ENCODE peak calls at places on chromosomes 7 and 10, in ten cellular contexts. R is GM23248, L is A549, G is psoas muscle, V is endothelial cell of umbilical vein, H is pancreas, W is brain microvascular endothelial cell, F is hepatocyte, P is thyroid gland, O is SK-N-SH. J is an unnamed sample.

GRCh38 chr7:149420006-149420405 is 40.9 kb downstream of the ZNF777 start:
- DNase-seq in W (no peak), F (no peak), P (no peak), V (no peak), H (no peak), O (no peak), G (no peak), R (no peak), L (no peak), J (no peak)

GRCh38 chr7:70887186-70887585 is 244.8 kb upstream of the GALNT17 start:
- DNase-seq in W (no peak), H (no peak), V (no peak), O (no peak), R (no peak), L (no peak), G (no peak), P (no peak), F (no peak), J (no peak)

GRCh38 chr7:11911900-11912299 is 79.9 kb upstream of the THSD7A start:
- DNase-seq in G (no peak), O (no peak), H (no peak), V (no peak), P (no peak), F (no peak), W (no peak), R (no peak), L (no peak), J (no peak)

GRCh38 chr7:1936531-1937251 is 266.6 kb downstream of the ELFN1 start:
- DNase-seq in P (no peak), W (no peak), H (peak), L (no peak), F (no peak), V (no peak), G (peak), R (no peak), O (no peak), J (no peak)

GRCh38 chr10:45375716-45376231 is 1.8 kb downstream of the ALOX5 start:
- DNase-seq in O (no peak), F (no peak), G (no peak), W (no peak), L (no peak), V (no peak), R (no peak), H (no peak), P (no peak), J (no peak)

GRCh38 chr7:5422324-5423271 is 1.0 kb downstream of the TNRC18 start:
- DNase-seq in G (peak), O (peak), L (no peak), W (no peak), F (peak), P (no peak), R (peak), H (no peak), V (peak), J (no peak)

GRCh38 chr7:131843862-131844261 is 287.4 kb upstream of the PODXL start:
- DNase-seq in W (peak), F (peak), P (no peak), H (no peak), O (peak), V (no peak), R (peak), G (no peak), L (peak), J (no peak)

GRCh38 chr7:43443380-43443779 is 139.5 kb upstream of the STK17A start:
- DNase-seq in L (no peak), V (no peak), W (no peak), O (no peak), P (no peak), R (no peak), F (no peak), G (no peak), H (no peak), J (no peak)

GRCh38 chr10:70255329-70256299 is 22.4 kb upstream of the PPA1 start:
- DNase-seq in O (no peak), L (no peak), F (no peak), H (peak), W (no peak), R (peak), P (no peak), V (peak), G (no peak), J (no peak)

GRCh38 chr10:86365346-86366032 is 1.1 kb downstream of the GRID1 start:
- DNase-seq in P (peak), O (no peak), V (no peak), R (no peak), W (no peak), H (no peak), F (no peak), L (no peak), G (peak), J (no peak)

GRCh38 chr10:38157270-38157685 is 63.1 kb downstream of the ZNF37A start:
- DNase-seq in G (no peak), O (no peak), V (no peak), P (no peak), L (no peak), F (no peak), R (no peak), W (no peak), H (no peak), J (no peak)

GRCh38 chr10:131810805-131811137 is 90.0 kb upstream of the PPP2R2D start:
- DNase-seq in L (no peak), V (no peak), G (peak), R (no peak), P (no peak), F (no peak), O (no peak), W (no peak), H (no peak), J (no peak)

GRCh38 chr7:93212881-93213280 is 13.4 kb downstream of the HEPACAM2 start:
- DNase-seq in O (no peak), P (no peak), W (no peak), G (no peak), R (no peak), F (no peak), H (no peak), L (no peak), V (no peak), J (no peak)

GRCh38 chr7:15397159-15397550 is 164.7 kb downstream of the AGMO start:
- DNase-seq in W (no peak), G (no peak), V (no peak), L (no peak), H (peak), R (no peak), F (no peak), O (no peak), P (no peak), J (no peak)

GRCh38 chr7:80014507-80014906 is 120.1 kb upstream of the GNAI1 start:
- DNase-seq in H (no peak), O (no peak), W (peak), L (no peak), R (peak), G (no peak), V (peak), F (peak), P (no peak), J (no peak)

GRCh38 chr10:70292016-70292415 is 8.2 kb upstream of the NPFFR1 start:
- DNase-seq in P (no peak), G (no peak), V (no peak), F (no peak), W (no peak), H (no peak), R (peak), O (no peak), L (no peak), J (no peak)

GRCh38 chr10:48377751-48378585 is 71.5 kb downstream of the MAPK8 start:
- DNase-seq in F (no peak), O (no peak), W (no peak), V (no peak), L (no peak), H (no peak), G (no peak), P (no peak), R (peak), J (no peak)

GRCh38 chr7:41889040-41889439 is 186.2 kb upstream of the INHBA start:
- DNase-seq in F (no peak), V (no peak), L (no peak), H (no peak), R (no peak), P (no peak), G (no peak), W (no peak), O (no peak), J (no peak)

GRCh38 chr7:39921505-39922250 is 28.4 kb upstream of the CDK13 start:
- DNase-seq in G (no peak), L (no peak), H (no peak), O (no peak), R (peak), W (no peak), F (peak), P (no peak), V (no peak), J (no peak)
- H3K27ac ChIP-seq in G (peak), L (no peak), H (no peak), O (no peak), R (no peak), W (no peak), F (no peak), P (no peak), V (no peak), J (no peak)

DNA sequence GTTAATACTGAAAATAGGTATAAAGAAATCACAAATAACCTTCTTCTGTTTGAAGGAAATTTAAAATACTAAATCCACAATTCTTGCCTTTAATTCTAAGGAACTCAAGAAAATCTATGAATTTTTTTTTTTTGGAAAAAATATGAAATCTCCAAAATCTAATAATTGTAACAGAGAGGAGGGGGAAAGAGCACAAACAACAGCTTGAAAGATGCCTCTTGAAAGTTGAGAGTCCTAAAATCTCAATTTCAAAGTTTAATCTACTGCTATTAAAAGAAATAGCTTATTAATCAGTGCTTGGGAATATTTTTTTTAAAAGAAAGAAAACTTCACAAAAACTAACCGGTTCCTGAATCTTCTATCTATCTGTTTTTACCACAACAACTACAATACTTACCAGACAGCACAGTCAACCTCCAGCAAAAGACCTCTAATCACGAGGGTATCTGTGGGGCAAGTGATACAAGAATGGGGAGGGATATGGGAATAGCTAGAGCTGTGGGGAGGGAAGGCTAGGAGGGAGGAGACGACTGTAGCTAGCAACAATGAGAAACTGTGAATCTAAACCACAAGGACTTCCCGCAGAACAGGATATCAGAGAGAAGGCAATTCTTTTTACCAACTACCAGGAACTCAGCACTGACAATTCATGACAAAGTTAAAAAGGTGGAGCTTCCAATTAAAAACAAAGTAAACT is at the start of gene USP54:
- DNase-seq in P (no peak), L (peak), H (no peak), O (no peak), R (peak), F (peak), G (no peak), W (peak), V (peak), J (no peak)
- H3K4me3 ChIP-seq in P (no peak), L (peak), H (no peak), O (no peak), R (peak), F (peak), G (peak), W (no peak), V (no peak), J (peak)

GRCh38 chr7:74479961-74480829 is 26.5 kb downstream of the GTF2IRD1 start:
- DNase-seq in G (peak), O (peak), F (peak), R (peak), L (no peak), W (peak), V (peak), H (peak), P (peak), J (no peak)

GRCh38 chr7:74482629-74483401 is 29.1 kb downstream of the GTF2IRD1 start:
- DNase-seq in O (no peak), F (peak), V (no peak), P (peak), G (peak), W (peak), R (peak), L (peak), H (no peak), J (no peak)

GRCh38 chr7:74480861-74481417 is 27.2 kb downstream of the GTF2IRD1 start:
- DNase-seq in P (peak), R (peak), L (peak), V (peak), F (peak), H (no peak), W (peak), O (no peak), G (peak), J (no peak)

GRCh38 chr7:74483402-74484336 is 30.0 kb downstream of the GTF2IRD1 start:
- DNase-seq in P (peak), G (no peak), H (no peak), L (peak), F (peak), V (no peak), W (peak), R (peak), O (no peak), J (no peak)

DNA sequence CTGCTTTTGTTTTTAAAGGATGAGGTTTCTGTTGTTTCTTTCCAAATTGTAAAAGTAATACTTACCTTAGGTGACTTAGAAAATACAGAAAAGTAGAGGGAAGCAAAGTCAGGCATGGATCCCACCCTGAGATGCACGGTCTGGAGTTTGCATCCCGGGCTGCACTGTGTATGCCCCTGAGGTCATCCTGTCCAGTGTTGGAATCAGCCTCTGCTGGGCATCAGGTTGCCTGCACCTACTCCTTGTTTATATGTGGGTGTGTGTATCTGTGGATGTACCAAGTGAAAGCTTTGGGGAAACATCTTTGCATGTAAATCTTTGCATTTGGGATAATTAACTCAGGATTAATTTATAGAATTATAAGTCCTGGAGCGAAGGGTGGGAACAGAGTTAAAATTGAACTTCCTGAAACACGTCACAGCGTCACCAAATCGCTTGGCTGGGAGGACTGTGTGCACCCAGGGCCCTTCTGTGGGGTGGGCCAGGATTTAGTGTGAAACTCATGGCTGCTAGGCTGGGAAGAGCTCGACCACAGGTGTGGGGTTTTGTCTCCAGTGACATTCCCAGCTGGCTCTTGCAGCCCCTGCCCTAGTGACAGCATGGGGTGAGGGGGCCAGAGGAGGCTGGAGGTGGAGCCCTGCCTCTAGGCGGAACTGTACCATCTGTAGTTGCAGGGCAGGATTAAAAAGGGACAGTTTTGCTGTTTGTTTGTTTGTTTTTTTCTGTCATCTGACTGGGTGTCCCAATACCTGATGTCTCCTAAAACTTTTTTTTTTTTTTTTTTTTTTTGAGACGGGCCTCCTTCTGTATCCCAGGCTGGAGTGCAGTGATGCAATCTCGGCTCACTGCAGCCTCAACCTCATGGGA is 28.0 kb downstream of the GTF2IRD1 start:
- DNase-seq in W (peak), G (no peak), P (no peak), F (no peak), L (peak), V (peak), R (peak), H (no peak), O (peak), J (no peak)
- H3K27ac ChIP-seq in W (peak), G (peak), P (peak), F (peak), L (peak), V (peak), R (peak), H (peak), O (peak), J (no peak)

GRCh38 chr10:26374426-26374825 is 63.7 kb upstream of the APBB1IP start:
- DNase-seq in V (no peak), H (no peak), G (no peak), P (no peak), F (no peak), R (no peak), O (no peak), W (no peak), L (no peak), J (no peak)

GRCh38 chr10:26367771-26368170 is 70.4 kb upstream of the APBB1IP start:
- DNase-seq in P (peak), V (no peak), W (peak), G (no peak), H (no peak), O (no peak), R (peak), F (peak), L (peak), J (no peak)

GRCh38 chr10:26368463-26368862 is 69.7 kb upstream of the APBB1IP start:
- DNase-seq in O (no peak), W (no peak), P (no peak), V (no peak), H (no peak), F (no peak), L (no peak), R (no peak), G (no peak), J (no peak)

GRCh38 chr10:26372513-26373354 is 65.4 kb upstream of the APBB1IP start:
- DNase-seq in R (no peak), G (no peak), P (no peak), V (no peak), O (no peak), F (no peak), L (no peak), W (no peak), H (no peak), J (no peak)
- H3K4me3 ChIP-seq in R (no peak), G (no peak), P (no peak), V (no peak), O (no peak), F (no peak), L (no peak), W (no peak), H (no peak), J (no peak)

GRCh38 chr7:50706469-50706937 is 76.2 kb downstream of the GRB10 start:
- DNase-seq in G (no peak), V (no peak), O (no peak), P (no peak), W (no peak), R (peak), H (no peak), L (peak), F (no peak), J (no peak)

GRCh38 chr7:50710441-50711154 is 72.1 kb downstream of the GRB10 start:
- DNase-seq in V (no peak), F (no peak), O (no peak), W (no peak), G (no peak), H (no peak), P (peak), L (no peak), R (no peak), J (no peak)

GRCh38 chr7:50704844-50705243 is 77.9 kb downstream of the GRB10 start:
- DNase-seq in P (no peak), L (no peak), O (no peak), G (no peak), R (no peak), W (no peak), V (no peak), H (no peak), F (no peak), J (no peak)

GRCh38 chr7:50709151-50709550 is 73.5 kb downstream of the GRB10 start:
- DNase-seq in H (no peak), O (no peak), F (no peak), V (no peak), G (no peak), R (no peak), W (no peak), P (no peak), L (no peak), J (no peak)

DNA sequence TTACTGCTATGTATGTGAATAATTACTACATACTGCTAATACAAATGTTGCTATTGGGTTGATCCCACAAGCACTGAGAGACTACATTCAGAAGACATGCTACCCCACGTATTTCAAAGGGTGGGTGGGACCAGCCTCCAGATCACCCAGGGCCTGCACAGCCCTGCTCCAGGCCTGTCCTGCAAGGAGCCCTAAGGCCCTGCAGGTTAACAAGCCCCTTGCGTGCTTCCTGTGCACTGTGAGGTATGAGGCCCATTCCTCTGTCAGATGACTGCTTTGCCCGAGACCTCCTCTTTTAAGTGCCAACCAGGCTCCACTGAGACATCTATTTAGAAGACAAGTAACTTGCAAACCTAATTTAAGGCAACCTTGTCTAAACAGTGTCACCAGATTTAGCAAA is 75.1 kb downstream of the GRB10 start:
- DNase-seq in O (no peak), V (no peak), P (no peak), L (no peak), W (no peak), H (no peak), R (no peak), G (no peak), F (no peak), J (no peak)
- H3K27ac ChIP-seq in O (no peak), V (no peak), P (no peak), L (no peak), W (no peak), H (peak), R (peak), G (no peak), F (no peak), J (no peak)

GRCh38 chr7:23012186-23012585 is 1.7 kb downstream of the HYCC1 start:
- DNase-seq in L (no peak), H (no peak), W (no peak), P (no peak), O (no peak), V (peak), G (no peak), R (no peak), F (no peak), J (no peak)

GRCh38 chr7:23013715-23014649 is at the start of gene HYCC1:
- DNase-seq in L (peak), R (peak), G (peak), H (peak), P (peak), O (peak), F (peak), V (peak), W (peak), J (peak)

GRCh38 chr7:23012797-23013714 is 874 bp downstream of the HYCC1 start:
- DNase-seq in R (peak), O (peak), V (peak), F (peak), L (no peak), P (peak), W (peak), G (peak), H (peak), J (no peak)

GRCh38 chr7:23009303-23009702 is 4.6 kb downstream of the HYCC1 start:
- DNase-seq in F (no peak), H (no peak), O (no peak), L (no peak), G (no peak), W (no peak), P (no peak), R (no peak), V (no peak), J (no peak)

DNA sequence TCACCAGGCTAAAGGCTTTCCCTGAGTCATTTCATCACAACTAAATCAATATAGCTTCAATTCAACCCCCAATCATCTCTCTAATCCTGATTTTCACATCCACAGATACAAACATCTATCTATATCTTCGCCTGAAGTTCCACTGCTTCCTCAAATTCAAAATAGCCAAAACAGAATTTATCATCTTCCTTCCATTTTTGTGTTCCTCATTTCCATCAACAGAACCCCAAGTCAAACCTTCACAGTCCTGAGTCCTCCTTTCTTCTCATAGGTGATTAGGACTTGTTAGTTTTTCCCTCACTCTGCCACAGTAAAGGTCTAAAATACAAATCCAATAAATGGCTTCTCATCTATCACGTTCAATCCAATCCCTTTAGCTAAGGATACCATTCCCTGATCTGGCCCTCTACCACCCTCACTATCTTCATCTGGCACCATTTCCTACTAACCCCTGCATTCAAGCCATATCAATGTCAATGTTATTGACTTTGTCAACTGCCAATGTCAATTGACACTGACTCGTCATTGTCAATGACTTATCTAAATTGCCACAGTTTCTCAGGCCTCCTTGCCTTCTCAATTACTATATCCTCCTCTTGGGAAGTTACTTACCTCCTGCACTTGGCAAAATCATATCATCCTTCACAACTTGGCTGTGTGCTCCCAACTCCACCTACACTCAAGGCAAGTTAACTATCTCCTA is 2.6 kb downstream of the HYCC1 start:
- DNase-seq in L (no peak), O (no peak), V (no peak), F (no peak), W (no peak), G (no peak), P (no peak), R (no peak), H (no peak), J (no peak)
- H3K4me3 ChIP-seq in L (no peak), O (no peak), V (no peak), F (no peak), W (no peak), G (peak), P (no peak), R (peak), H (no peak), J (no peak)

GRCh38 chr10:35271086-35271834 is 65.0 kb upstream of the CCNY start:
- DNase-seq in V (no peak), H (no peak), P (no peak), R (no peak), G (no peak), W (no peak), L (no peak), O (no peak), F (no peak), J (no peak)
- H3K27ac ChIP-seq in V (no peak), H (no peak), P (no peak), R (no peak), G (no peak), W (no peak), L (no peak), O (no peak), F (peak), J (no peak)

J was measured in CD8-positive, alpha-beta memory T cell.